ENCODE peak calls at places on chromosomes 16 and 17, in five cellular contexts. A, X, U, C and F are unnamed samples.

GRCh38 chr17:927611-928461 is 51.7 kb downstream of the NXN start:
- DNase-seq in A (no peak), X (no peak), U (no peak), C (no peak), F (no peak)

GRCh38 chr16:3938843-3939624 is 58.5 kb upstream of the CREBBP start:
- DNase-seq in A (peak), X (peak), U (peak), C (no peak), F (peak)

GRCh38 chr16:30186782-30187555 is 3.6 kb downstream of the CORO1A start:
- DNase-seq in A (peak), X (peak), U (peak), C (peak), F (peak)

GRCh38 chr17:17387017-17387416 is 83.8 kb downstream of the NT5M start:
- DNase-seq in A (no peak), X (no peak), U (no peak), C (no peak), F (no peak)

GRCh38 chr16:88195911-88196465 is 186.8 kb upstream of the ZNF469 start:
- DNase-seq in A (no peak), X (no peak), U (no peak), C (no peak), F (no peak)

GRCh38 chr17:33968350-33969044 is 286.6 kb upstream of the CCL2 start:
- DNase-seq in A (peak), X (no peak), U (no peak), C (peak), F (no peak)

GRCh38 chr17:43224146-43224705 is 4.2 kb downstream of the CCDC200 start:
- DNase-seq in A (no peak), X (peak), U (no peak), C (no peak), F (no peak)

GRCh38 chr16:69880640-69881133 is 70.4 kb upstream of the CLEC18A start:
- DNase-seq in A (no peak), X (no peak), U (no peak), C (no peak), F (no peak)

GRCh38 chr17:71117461-71117860 is 948.1 kb downstream of the KCNJ2 start:
- DNase-seq in A (no peak), X (no peak), U (no peak), C (no peak), F (no peak)

GRCh38 chr17:7633093-7633492 is 3.2 kb downstream of the SHBG start:
- DNase-seq in A (no peak), X (no peak), U (peak), C (no peak), F (no peak)

GRCh38 chr17:7629939-7630571 is at the start of gene SHBG:
- DNase-seq in A (no peak), X (no peak), U (no peak), C (no peak), F (no peak)

GRCh38 chr17:7631398-7632380 is 1.8 kb downstream of the SHBG start:
- DNase-seq in A (no peak), X (no peak), U (peak), C (no peak), F (peak)

GRCh38 chr17:7634384-7634783 is 4.4 kb downstream of the SHBG start:
- DNase-seq in A (peak), X (peak), U (no peak), C (no peak), F (peak)

DNA sequence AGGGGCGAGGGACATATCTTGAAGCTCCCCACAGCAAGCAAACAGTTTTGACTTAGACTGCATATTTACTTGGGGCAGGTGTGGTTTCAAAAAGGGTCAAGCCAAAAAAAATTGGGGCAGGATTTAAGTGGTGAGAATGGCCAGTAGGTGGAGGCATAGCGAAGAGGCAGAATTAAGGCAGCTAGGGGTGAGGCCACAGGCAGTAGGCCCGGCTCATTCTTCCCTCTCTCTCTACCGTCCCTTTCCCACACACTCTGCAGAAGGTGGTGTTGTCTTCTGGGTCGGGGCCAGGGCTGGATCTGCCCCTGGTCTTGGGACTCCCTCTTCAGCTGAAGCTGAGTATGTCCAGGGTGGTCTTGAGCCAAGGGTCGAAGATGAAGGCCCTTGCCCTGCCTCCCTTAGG is 2.6 kb downstream of the SHBG start:
- DNase-seq in A (peak), X (peak), U (no peak), C (no peak), F (no peak)
- TF ChIP-seq GABPA in A (no peak), X (no peak), U (no peak), C (no peak), F (no peak)

DNA sequence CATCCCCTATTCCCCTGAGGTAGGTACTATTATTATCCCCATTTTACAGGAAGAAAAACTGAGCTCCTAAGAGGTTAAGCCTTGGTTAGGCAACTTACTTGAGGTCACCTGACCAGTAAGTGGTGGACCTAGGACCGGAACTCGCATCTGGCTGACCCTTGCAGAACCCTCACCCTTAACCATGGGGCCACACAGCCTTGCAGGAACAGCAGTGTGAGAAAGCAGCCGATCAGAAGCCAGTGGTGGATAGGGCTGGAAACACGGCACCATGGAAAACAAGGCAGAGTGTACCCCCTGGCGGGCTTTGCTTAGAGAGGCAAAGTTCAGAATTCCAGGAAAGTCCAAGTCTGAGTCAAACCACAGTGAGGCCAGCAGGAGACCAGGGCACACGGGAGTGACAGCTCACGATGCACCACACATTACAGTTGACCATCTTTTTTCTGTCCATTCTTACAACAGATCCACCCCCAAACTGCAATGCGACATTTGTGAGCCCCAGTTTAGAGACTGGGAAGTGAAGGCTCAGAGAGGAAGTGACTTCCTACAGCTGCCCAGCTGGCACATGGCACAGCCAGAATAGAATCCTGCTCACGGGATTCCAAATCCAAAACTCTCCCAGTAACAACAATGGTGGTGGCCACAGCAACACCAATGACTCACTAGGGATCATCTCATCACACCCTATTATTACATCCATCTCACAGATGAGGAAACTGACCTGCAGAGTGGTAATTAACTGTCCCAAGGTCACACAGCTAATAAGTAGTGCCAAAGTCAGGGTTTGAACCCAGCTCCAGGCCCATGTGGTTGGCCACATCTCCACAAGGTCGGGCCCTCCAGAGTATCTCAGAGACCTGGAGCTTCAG is 20.3 kb downstream of the KIFC3 start:
- DNase-seq in A (no peak), X (no peak), U (peak), C (no peak), F (no peak)
- TF ChIP-seq GABPA in A (no peak), X (no peak), U (no peak), C (no peak), F (no peak)

GRCh38 chr16:84546669-84547538 is 42.4 kb upstream of the MEAK7 start:
- DNase-seq in A (no peak), X (no peak), U (no peak), C (no peak), F (no peak)

GRCh38 chr16:84548971-84549844 is 44.7 kb upstream of the MEAK7 start:
- DNase-seq in A (no peak), X (no peak), U (no peak), C (no peak), F (peak)

GRCh38 chr16:84548508-84548907 is 44.0 kb upstream of the MEAK7 start:
- DNase-seq in A (no peak), X (no peak), U (no peak), C (no peak), F (no peak)

GRCh38 chr16:84545114-84545737 is 40.8 kb upstream of the MEAK7 start:
- DNase-seq in A (no peak), X (no peak), U (no peak), C (no peak), F (no peak)

DNA sequence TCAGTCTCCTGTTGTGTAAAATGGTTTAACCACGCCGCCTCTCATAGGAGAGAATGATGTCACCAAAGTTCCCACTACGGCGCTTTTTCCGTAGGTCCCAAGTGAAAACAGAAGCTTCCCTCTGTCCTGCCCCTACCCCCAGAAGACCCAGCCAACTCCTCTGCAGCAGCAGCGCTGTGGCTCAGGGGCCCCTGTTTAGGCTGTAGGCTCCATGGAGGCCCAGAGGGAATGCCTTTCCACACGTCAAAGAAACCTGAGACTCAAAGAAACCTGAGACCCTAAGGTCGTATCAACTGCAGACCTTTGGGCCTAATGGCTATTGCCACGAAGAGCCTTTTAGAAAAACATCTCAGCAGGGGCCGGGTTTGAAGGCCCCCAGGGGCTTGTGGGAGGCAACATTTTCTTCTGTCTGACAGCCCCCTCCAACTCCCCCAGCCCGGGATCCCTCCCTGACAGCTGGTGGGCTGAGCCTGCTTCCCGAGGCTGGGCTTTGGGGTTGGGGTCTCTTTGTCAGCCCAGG is 43.1 kb upstream of the MEAK7 start:
- DNase-seq in A (no peak), X (peak), U (peak), C (no peak), F (no peak)
- TF ChIP-seq GABPA in A (no peak), X (no peak), U (no peak), C (no peak), F (no peak)

GRCh38 chr17:15340966-15341365 is 431 bp downstream of the TEKT3 start:
- DNase-seq in A (no peak), X (no peak), U (no peak), C (no peak), F (peak)
- TF ChIP-seq GABPA in A (no peak), X (no peak), U (no peak), C (no peak), F (no peak)

DNA sequence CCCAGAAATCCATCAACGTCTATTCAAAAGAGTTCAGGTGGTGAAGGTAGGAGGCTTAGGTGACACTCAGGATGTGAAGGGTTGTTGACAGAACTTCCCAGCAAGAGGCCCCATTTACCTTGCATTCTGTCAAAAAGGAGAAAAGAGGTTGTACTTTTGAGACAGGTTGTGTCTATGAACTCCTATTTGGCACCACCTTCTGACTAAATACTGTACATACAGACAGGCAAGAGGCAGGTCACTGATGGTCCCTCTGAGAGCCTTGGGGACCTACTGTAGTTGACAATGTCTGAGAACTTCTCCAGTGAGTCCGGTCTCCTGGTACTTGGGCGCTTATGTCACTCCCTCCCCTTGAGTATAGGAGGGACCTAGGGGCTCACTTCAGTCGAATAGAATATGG is 479.3 kb upstream of the ZFHX3 start:
- DNase-seq in A (no peak), X (no peak), U (no peak), C (no peak), F (no peak)
- TF ChIP-seq GABPA in A (no peak), X (no peak), U (no peak), C (no peak), F (no peak)

GRCh38 chr17:50244771-50245170 is 29.5 kb upstream of the TMEM92 start:
- DNase-seq in A (no peak), X (no peak), U (no peak), C (no peak), F (no peak)

GRCh38 chr17:50238594-50239287 is 35.5 kb upstream of the TMEM92 start:
- DNase-seq in A (no peak), X (no peak), U (peak), C (no peak), F (no peak)

GRCh38 chr17:50239913-50240312 is 34.4 kb upstream of the TMEM92 start:
- DNase-seq in A (no peak), X (no peak), U (no peak), C (no peak), F (no peak)

GRCh38 chr17:50241431-50241830 is 32.8 kb upstream of the TMEM92 start:
- DNase-seq in A (no peak), X (no peak), U (no peak), C (no peak), F (no peak)

DNA sequence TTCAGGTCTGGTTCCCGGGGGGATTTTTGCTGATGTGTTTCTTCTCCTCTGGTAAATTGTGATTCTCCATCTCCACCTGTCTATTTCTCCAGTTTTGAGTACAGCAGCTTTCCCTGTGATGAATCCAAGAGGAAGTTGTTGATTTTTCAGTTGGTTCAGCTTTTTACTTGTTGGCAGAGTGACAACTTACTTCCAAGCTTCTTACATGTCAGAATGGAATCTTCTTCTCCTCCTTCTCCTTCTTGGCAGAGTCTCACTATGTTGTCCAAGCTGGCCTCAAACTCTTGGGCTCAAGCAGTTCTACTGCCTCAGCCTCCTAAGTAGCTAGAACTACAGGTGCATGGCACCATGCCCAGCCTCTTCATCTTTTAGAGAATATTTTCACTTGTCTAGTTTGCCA is 33.4 kb upstream of the TMEM92 start:
- DNase-seq in A (no peak), X (no peak), U (no peak), C (no peak), F (no peak)
- TF ChIP-seq GABPA in A (no peak), X (no peak), U (no peak), C (no peak), F (no peak)

GRCh38 chr17:35449371-35449931 is 885 bp upstream of the SLFN13 start:
- DNase-seq in A (no peak), X (peak), U (no peak), C (no peak), F (peak)
- TF ChIP-seq GABPA in A (no peak), X (no peak), U (no peak), C (no peak), F (no peak)

GRCh38 chr16:57801856-57802634 is at the start of gene KIFC3:
- DNase-seq in A (peak), X (peak), U (peak), C (no peak), F (peak)
- TF ChIP-seq GABPA in A (peak), X (peak), U (no peak), C (no peak), F (no peak)

GRCh38 chr16:6035161-6035560 is 937.6 kb upstream of the EEF2KMT start:
- DNase-seq in A (no peak), X (no peak), U (no peak), C (no peak), F (no peak)
- TF ChIP-seq GABPA in A (no peak), X (no peak), U (no peak), C (no peak), F (no peak)

DNA sequence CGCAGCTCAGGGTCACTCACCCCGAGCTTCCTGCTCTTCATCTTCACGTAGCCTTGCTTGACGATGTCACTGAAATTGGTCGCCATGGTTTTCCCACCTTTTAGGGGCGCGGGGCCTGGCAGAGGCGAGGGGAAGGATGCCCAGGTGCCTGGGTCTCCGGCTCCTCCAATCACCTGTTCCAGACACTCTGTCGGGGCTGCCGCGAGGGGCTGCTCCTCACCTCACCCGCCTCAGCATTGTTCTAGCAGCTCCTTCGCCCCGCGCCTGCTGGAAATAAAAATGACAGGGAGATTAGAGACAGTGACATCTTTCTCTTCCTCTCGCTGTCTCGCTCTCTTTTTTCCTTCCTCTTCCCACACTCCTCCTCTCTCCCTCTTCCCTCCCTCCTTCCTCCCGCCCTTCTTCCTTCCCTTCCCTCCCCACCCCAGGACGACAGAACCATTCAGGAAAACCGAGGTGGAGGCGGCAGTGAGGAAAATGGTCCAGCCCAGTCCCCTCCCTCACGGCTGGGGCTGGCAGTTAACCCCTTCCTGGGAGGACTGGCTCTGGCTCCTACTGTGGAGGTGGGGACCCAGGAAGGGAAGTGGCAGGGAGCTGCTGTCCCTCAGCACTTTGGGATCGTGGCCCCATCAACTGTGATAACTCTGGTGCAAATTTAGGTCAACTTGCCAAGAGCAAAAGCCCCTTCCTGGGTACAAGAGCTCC is 6.7 kb downstream of the DOK4 start:
- DNase-seq in A (no peak), X (peak), U (peak), C (no peak), F (peak)
- TF ChIP-seq GABPA in A (no peak), X (no peak), U (no peak), C (no peak), F (no peak)